ENCODE peak calls at places on chromosomes 12 and 14, in eight cellular contexts. D is naive B cell; U is midbrain; M is stimulated activated CD4-positive, alpha-beta T cell treated with anti-CD3 and anti-CD28 coated beads, Interleukin-1b, Interleukin-23, amount 100 ng/mL, for 24 hours; H is mammary epithelial cell; G is GM04504; J is HS-27A; F is activated gamma-delta T cell treated with Interleukin-2 at 50 U/mL for 16 hours. V is an unnamed sample.

GRCh38 chr12:14910090-14910915 is 24.6 kb upstream of the MGP start:
- DNase-seq in U (no peak), M (no peak), F (no peak), J (no peak), H (peak; percentile 89), D (no peak), G (no peak), V (peak; percentile 10)

GRCh38 chr12:15721716-15722115 is 67.5 kb downstream of the EPS8 start:
- DNase-seq in J (no peak), U (no peak), M (no peak), H (no peak), F (no peak), D (no peak), G (no peak), V (no peak)

GRCh38 chr12:28360253-28360652 is 170.0 kb downstream of the CCDC91 start:
- DNase-seq in D (no peak), U (no peak), J (no peak), F (no peak), M (no peak), G (no peak), H (no peak), V (no peak)

GRCh38 chr12:57590536-57590891 is 478 bp upstream of the PIP4K2C start:
- DNase-seq in M (no peak), H (no peak), U (no peak), G (no peak), F (no peak), J (no peak), D (no peak), V (no peak)

GRCh38 chr14:22500525-22500924 is 88.5 kb downstream of the DAD1 start:
- DNase-seq in D (no peak), U (no peak), H (no peak), G (no peak), M (no peak), J (no peak), F (no peak), V (no peak)

GRCh38 chr12:95967301-95967700 is 24.2 kb downstream of the AMDHD1 start:
- DNase-seq in H (no peak), J (no peak), G (no peak), D (no peak), U (no peak), M (no peak), F (no peak), V (no peak)

GRCh38 chr14:97441740-97442362 is 644.7 kb downstream of the VRK1 start:
- DNase-seq in J (no peak), U (no peak), F (no peak), M (no peak), D (no peak), H (no peak), G (no peak), V (no peak)

GRCh38 chr14:36996857-36997590 is 175.4 kb downstream of the SLC25A21 start:
- DNase-seq in J (no peak), M (no peak), G (no peak), F (no peak), H (peak; percentile 56), U (no peak), D (no peak), V (no peak)

GRCh38 chr14:84282618-84283017 is 1247.3 kb upstream of the FLRT2 start:
- DNase-seq in G (no peak), F (no peak), U (no peak), J (no peak), M (no peak), D (no peak), H (no peak), V (no peak)

V was measured in HS-5.